ENCODE peak calls at places on chromosomes 11 and 22, in six cellular contexts. One of them, this sample, is unnamed.

GRCh38 chr11:75024764-75025211 is 36.1 kb downstream of the NEU3 start:
- DNase-seq in AG04449: no peak
- DNase-seq in fibroblast of lung: no peak
- DNase-seq in choroid plexus epithelial cell: no peak
- DNase-seq in HL-60: no peak
- DNase-seq in aorta: no peak
- DNase-seq in this sample: no peak

GRCh38 chr11:114134870-114135269 is 75.4 kb downstream of the ZBTB16 start:
- DNase-seq in choroid plexus epithelial cell: peak
- DNase-seq in fibroblast of lung: peak
- DNase-seq in HL-60: peak
- DNase-seq in aorta: peak
- DNase-seq in AG04449: no peak
- DNase-seq in this sample: peak

GRCh38 chr11:44766972-44767278 is 40.2 kb downstream of the TSPAN18 start:
- DNase-seq in aorta: no peak
- DNase-seq in choroid plexus epithelial cell: peak
- DNase-seq in AG04449: no peak
- DNase-seq in fibroblast of lung: peak
- DNase-seq in HL-60: no peak
- DNase-seq in this sample: peak

GRCh38 chr22:30705710-30706651 is 11.3 kb downstream of the OSBP2 start:
- DNase-seq in HL-60: no peak
- DNase-seq in fibroblast of lung: peak
- DNase-seq in AG04449: peak
- DNase-seq in aorta: no peak
- DNase-seq in choroid plexus epithelial cell: peak
- DNase-seq in this sample: peak

GRCh38 chr22:49207008-49207775 is 620.5 kb downstream of the BRD1 start:
- DNase-seq in choroid plexus epithelial cell: no peak
- DNase-seq in HL-60: no peak
- DNase-seq in aorta: no peak
- DNase-seq in AG04449: no peak
- DNase-seq in fibroblast of lung: no peak
- DNase-seq in this sample: no peak

GRCh38 chr11:83156150-83156995 is 558 bp upstream of the PCF11 start:
- DNase-seq in aorta: peak
- DNase-seq in fibroblast of lung: peak
- DNase-seq in AG04449: peak
- DNase-seq in choroid plexus epithelial cell: peak
- DNase-seq in HL-60: peak
- DNase-seq in this sample: no peak

GRCh38 chr11:78224906-78225420 is 36.2 kb downstream of the USP35 start:
- DNase-seq in choroid plexus epithelial cell: no peak
- DNase-seq in aorta: no peak
- DNase-seq in HL-60: no peak
- DNase-seq in AG04449: no peak
- DNase-seq in fibroblast of lung: no peak
- DNase-seq in this sample: no peak

GRCh38 chr11:110829873-110830272 is 117.6 kb upstream of the ARHGAP20 start:
- DNase-seq in fibroblast of lung: peak
- DNase-seq in HL-60: no peak
- DNase-seq in AG04449: no peak
- DNase-seq in aorta: no peak
- DNase-seq in choroid plexus epithelial cell: no peak
- DNase-seq in this sample: no peak

GRCh38 chr11:78044706-78045105 is 19.0 kb upstream of the THRSP start:
- DNase-seq in AG04449: no peak
- DNase-seq in HL-60: no peak
- DNase-seq in choroid plexus epithelial cell: no peak
- DNase-seq in fibroblast of lung: no peak
- DNase-seq in aorta: no peak
- DNase-seq in this sample: no peak

GRCh38 chr22:49936973-49937757 is 18.7 kb downstream of the CRELD2 start:
- DNase-seq in aorta: no peak
- DNase-seq in fibroblast of lung: peak
- DNase-seq in choroid plexus epithelial cell: no peak
- DNase-seq in HL-60: no peak
- DNase-seq in AG04449: no peak
- DNase-seq in this sample: no peak

GRCh38 chr22:20858615-20859416 is at the start of the genes PI4KA and SNAP29:
- DNase-seq in choroid plexus epithelial cell: peak
- DNase-seq in fibroblast of lung: peak
- DNase-seq in aorta: peak
- DNase-seq in HL-60: peak
- DNase-seq in AG04449: peak
- DNase-seq in this sample: peak

GRCh38 chr11:126398296-126398695 is 42.8 kb downstream of the ST3GAL4 start:
- DNase-seq in aorta: peak
- DNase-seq in choroid plexus epithelial cell: no peak
- DNase-seq in HL-60: no peak
- DNase-seq in fibroblast of lung: no peak
- DNase-seq in AG04449: no peak
- DNase-seq in this sample: no peak

GRCh38 chr11:38089728-38090127 is 1491.7 kb upstream of the RAG2 start:
- DNase-seq in HL-60: no peak
- DNase-seq in fibroblast of lung: peak
- DNase-seq in choroid plexus epithelial cell: peak
- DNase-seq in AG04449: no peak
- DNase-seq in aorta: no peak
- DNase-seq in this sample: peak

GRCh38 chr22:50581950-50582561 is 593 bp downstream of the CHKB start:
- DNase-seq in choroid plexus epithelial cell: peak
- DNase-seq in fibroblast of lung: peak
- DNase-seq in aorta: no peak
- DNase-seq in HL-60: peak
- DNase-seq in AG04449: no peak
- DNase-seq in this sample: peak

GRCh38 chr11:120248551-120249278 is 8.8 kb downstream of the POU2F3 start:
- DNase-seq in AG04449: no peak
- DNase-seq in aorta: no peak
- DNase-seq in choroid plexus epithelial cell: peak
- DNase-seq in HL-60: no peak
- DNase-seq in fibroblast of lung: peak
- DNase-seq in this sample: peak

GRCh38 chr11:119347940-119348339 is 1.4 kb upstream of the MFRP start:
- DNase-seq in fibroblast of lung: no peak
- DNase-seq in choroid plexus epithelial cell: no peak
- DNase-seq in HL-60: no peak
- DNase-seq in AG04449: no peak
- DNase-seq in aorta: peak
- DNase-seq in this sample: no peak

GRCh38 chr11:43021466-43021865 is 290.3 kb upstream of the API5 start:
- DNase-seq in HL-60: peak
- DNase-seq in choroid plexus epithelial cell: no peak
- DNase-seq in AG04449: no peak
- DNase-seq in fibroblast of lung: no peak
- DNase-seq in aorta: no peak
- DNase-seq in this sample: no peak

GRCh38 chr11:73154178-73154577 is 12.1 kb upstream of the FCHSD2 start:
- DNase-seq in aorta: peak
- DNase-seq in HL-60: peak
- DNase-seq in fibroblast of lung: no peak
- DNase-seq in AG04449: no peak
- DNase-seq in choroid plexus epithelial cell: no peak
- DNase-seq in this sample: no peak

GRCh38 chr22:29002603-29003002 is 59.0 kb downstream of the C22orf31 start:
- DNase-seq in choroid plexus epithelial cell: no peak
- DNase-seq in AG04449: no peak
- DNase-seq in fibroblast of lung: no peak
- DNase-seq in aorta: no peak
- DNase-seq in HL-60: no peak
- DNase-seq in this sample: no peak

GRCh38 chr11:95920460-95921105 is 3.3 kb downstream of the MTMR2 start:
- DNase-seq in choroid plexus epithelial cell: peak
- DNase-seq in fibroblast of lung: no peak
- DNase-seq in AG04449: no peak
- DNase-seq in HL-60: no peak
- DNase-seq in aorta: no peak
- DNase-seq in this sample: peak

GRCh38 chr11:115085461-115086220 is 407.3 kb downstream of the NXPE2 start:
- DNase-seq in choroid plexus epithelial cell: no peak
- DNase-seq in AG04449: no peak
- DNase-seq in fibroblast of lung: peak
- DNase-seq in aorta: no peak
- DNase-seq in HL-60: no peak
- DNase-seq in this sample: no peak

GRCh38 chr11:65766535-65766934 is 14.2 kb downstream of the AP5B1 start:
- DNase-seq in AG04449: peak
- DNase-seq in aorta: no peak
- DNase-seq in HL-60: peak
- DNase-seq in choroid plexus epithelial cell: peak
- DNase-seq in fibroblast of lung: peak
- DNase-seq in this sample: peak

GRCh38 chr11:114132944-114133394 is 73.5 kb downstream of the ZBTB16 start:
- DNase-seq in choroid plexus epithelial cell: peak
- DNase-seq in HL-60: no peak
- DNase-seq in AG04449: no peak
- DNase-seq in fibroblast of lung: peak
- DNase-seq in aorta: peak
- DNase-seq in this sample: peak

GRCh38 chr11:59754494-59754858 is 700 bp upstream of the STX3 start:
- DNase-seq in fibroblast of lung: peak
- DNase-seq in AG04449: no peak
- DNase-seq in HL-60: peak
- DNase-seq in choroid plexus epithelial cell: peak
- DNase-seq in aorta: no peak
- DNase-seq in this sample: no peak

GRCh38 chr11:11975201-11976092 is 33.0 kb downstream of the DKK3 start:
- DNase-seq in AG04449: no peak
- DNase-seq in HL-60: no peak
- DNase-seq in choroid plexus epithelial cell: no peak
- DNase-seq in fibroblast of lung: no peak
- DNase-seq in aorta: no peak
- DNase-seq in this sample: no peak

GRCh38 chr11:3156661-3157311 is 8.3 kb downstream of the OSBPL5 start:
- DNase-seq in AG04449: no peak
- DNase-seq in HL-60: no peak
- DNase-seq in choroid plexus epithelial cell: no peak
- DNase-seq in aorta: peak
- DNase-seq in fibroblast of lung: no peak
- DNase-seq in this sample: no peak
- H3K4me3 ChIP-seq in AG04449: no peak
- H3K4me3 ChIP-seq in HL-60: no peak
- H3K4me3 ChIP-seq in choroid plexus epithelial cell: no peak
- H3K4me3 ChIP-seq in aorta: no peak
- H3K4me3 ChIP-seq in fibroblast of lung: no peak
- H3K4me3 ChIP-seq in this sample: no peak

DNA sequence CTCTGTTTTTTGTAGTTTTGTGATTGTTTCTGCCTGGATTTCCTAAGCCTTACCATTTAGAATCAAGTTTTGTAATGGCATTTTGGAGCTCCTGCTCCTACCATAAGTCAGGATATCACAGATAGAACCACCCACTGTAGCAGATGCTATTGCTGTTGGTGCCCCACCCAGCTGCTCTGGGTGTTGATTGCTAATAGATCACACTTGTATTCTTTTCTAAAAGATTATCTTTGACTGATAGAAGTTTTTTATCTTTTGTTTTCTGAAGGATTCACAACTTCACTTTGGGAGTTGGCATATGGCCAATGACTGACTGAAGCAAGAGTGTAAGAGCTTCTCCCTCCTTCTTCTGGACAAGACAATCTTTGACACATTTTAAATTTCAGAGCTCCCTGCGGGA is 76.0 kb downstream of the EHF start:
- DNase-seq in fibroblast of lung: no peak
- DNase-seq in aorta: no peak
- DNase-seq in AG04449: no peak
- DNase-seq in choroid plexus epithelial cell: no peak
- DNase-seq in HL-60: no peak
- DNase-seq in this sample: no peak
- H3K4me3 ChIP-seq in fibroblast of lung: no peak
- H3K4me3 ChIP-seq in aorta: no peak
- H3K4me3 ChIP-seq in AG04449: no peak
- H3K4me3 ChIP-seq in choroid plexus epithelial cell: no peak
- H3K4me3 ChIP-seq in HL-60: no peak
- H3K4me3 ChIP-seq in this sample: no peak

DNA sequence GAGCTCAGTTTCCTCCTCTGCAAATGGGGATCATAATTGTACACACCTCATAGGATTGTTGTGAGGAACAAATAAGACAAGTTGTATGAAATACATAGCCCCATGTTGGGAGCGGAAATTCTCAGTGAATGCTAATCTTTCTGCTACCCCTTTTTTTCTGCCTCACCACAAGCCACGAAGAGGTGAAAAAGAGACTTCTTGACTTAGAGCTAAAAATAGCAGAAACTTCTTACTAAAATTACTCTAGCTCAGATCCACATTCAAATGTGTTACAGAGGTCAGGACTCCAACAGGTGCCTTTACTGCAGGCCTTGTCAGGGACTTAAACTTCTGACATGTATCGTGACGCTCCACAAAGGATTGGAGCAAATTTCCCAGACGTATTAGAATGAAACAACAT is 128.6 kb downstream of the MIAT start:
- DNase-seq in aorta: no peak
- DNase-seq in HL-60: no peak
- DNase-seq in choroid plexus epithelial cell: no peak
- DNase-seq in fibroblast of lung: no peak
- DNase-seq in AG04449: no peak
- DNase-seq in this sample: no peak
- H3K4me3 ChIP-seq in aorta: no peak
- H3K4me3 ChIP-seq in HL-60: no peak
- H3K4me3 ChIP-seq in choroid plexus epithelial cell: no peak
- H3K4me3 ChIP-seq in fibroblast of lung: no peak
- H3K4me3 ChIP-seq in AG04449: no peak
- H3K4me3 ChIP-seq in this sample: no peak

GRCh38 chr11:18429349-18429748 is 17.2 kb downstream of the LDHC start:
- DNase-seq in AG04449: no peak
- DNase-seq in choroid plexus epithelial cell: no peak
- DNase-seq in aorta: no peak
- DNase-seq in HL-60: no peak
- DNase-seq in fibroblast of lung: no peak
- DNase-seq in this sample: no peak
- H3K4me3 ChIP-seq in AG04449: no peak
- H3K4me3 ChIP-seq in choroid plexus epithelial cell: no peak
- H3K4me3 ChIP-seq in aorta: no peak
- H3K4me3 ChIP-seq in HL-60: no peak
- H3K4me3 ChIP-seq in fibroblast of lung: no peak
- H3K4me3 ChIP-seq in this sample: no peak

This sample was measured in cardiac fibroblast.